ENCODE peak calls at places on chromosomes 12 and 14, in seven cellular contexts. O is PC-3, Z is GM23338, R is OCI-LY7, H is neural progenitor cell, V is HCT116, P is SK-N-SH. S is an unnamed sample.

GRCh38 chr12:80966001-80966400 is 28.3 kb upstream of the LIN7A start:
- DNase-seq in O (no peak), Z (peak), R (no peak), H (peak), V (no peak), P (no peak), S (no peak)

GRCh38 chr14:23695220-23695999 is 59.2 kb downstream of the DHRS2 start:
- DNase-seq in O (no peak), Z (peak), R (no peak), H (peak), V (no peak), P (peak), S (peak)

GRCh38 chr14:53470351-53471043 is 317.4 kb upstream of the DDHD1 start:
- DNase-seq in O (no peak), Z (no peak), R (no peak), H (no peak), V (no peak), P (no peak), S (no peak)

GRCh38 chr12:123085730-123086487 is 65.0 kb downstream of the PITPNM2 start:
- DNase-seq in O (peak), Z (no peak), R (no peak), H (no peak), V (peak), P (peak), S (no peak)

GRCh38 chr12:47835831-47836155 is 16.1 kb upstream of the HDAC7 start:
- DNase-seq in O (peak), Z (peak), R (peak), H (peak), V (no peak), P (no peak), S (no peak)

GRCh38 chr12:123497065-123497464 is 36.5 kb downstream of the RILPL1 start:
- DNase-seq in O (no peak), Z (no peak), R (no peak), H (no peak), V (no peak), P (no peak), S (no peak)

GRCh38 chr12:10354502-10354901 is 35.3 kb downstream of the KLRK1 start:
- DNase-seq in O (peak), Z (no peak), R (no peak), H (no peak), V (no peak), P (no peak), S (peak)

GRCh38 chr12:13288937-13289643 is 92.6 kb downstream of the EMP1 start:
- DNase-seq in O (no peak), Z (no peak), R (no peak), H (no peak), V (no peak), P (no peak), S (no peak)

GRCh38 chr14:99602054-99602787 is 1.8 kb downstream of the CCDC85C start:
- DNase-seq in O (peak), Z (no peak), R (no peak), H (peak), V (no peak), P (no peak), S (peak)

GRCh38 chr12:113796086-113796827 is 169.9 kb downstream of the RBM19 start:
- DNase-seq in O (no peak), Z (no peak), R (no peak), H (no peak), V (no peak), P (no peak), S (no peak)

GRCh38 chr12:15505616-15506015 is 183.3 kb downstream of the PTPRO start:
- DNase-seq in O (no peak), Z (no peak), R (no peak), H (no peak), V (no peak), P (no peak), S (no peak)

GRCh38 chr12:68113644-68114043 is 45.9 kb downstream of the IFNG start:
- DNase-seq in O (peak), Z (peak), R (peak), H (peak), V (peak), P (no peak), S (no peak)

GRCh38 chr12:120115692-120116442 is 686 bp downstream of the RAB35 start:
- DNase-seq in O (peak), Z (peak), R (peak), H (no peak), V (peak), P (no peak), S (peak)

GRCh38 chr14:22008766-22009165 is 335.1 kb upstream of the OR4E1 start:
- DNase-seq in O (no peak), Z (no peak), R (no peak), H (no peak), V (no peak), P (no peak), S (no peak)

GRCh38 chr12:110846615-110847566 is at the start of gene CCDC63:
- DNase-seq in O (peak), Z (peak), R (no peak), H (peak), V (peak), P (peak), S (peak)
- TF ChIP-seq CTCF in O (peak), Z (peak), R (no peak), H (peak), V (peak), P (peak), S (peak)

GRCh38 chr14:69644814-69645213 is 33.4 kb downstream of the SUSD6 start:
- DNase-seq in O (no peak), Z (no peak), R (no peak), H (no peak), V (no peak), P (no peak), S (no peak)

GRCh38 chr14:69647216-69647615 is 35.8 kb downstream of the SUSD6 start:
- DNase-seq in O (no peak), Z (no peak), R (no peak), H (no peak), V (no peak), P (no peak), S (no peak)

GRCh38 chr14:69640931-69641330 is 29.5 kb downstream of the SUSD6 start:
- DNase-seq in O (no peak), Z (no peak), R (no peak), H (no peak), V (no peak), P (no peak), S (no peak)

GRCh38 chr14:69648480-69649414 is 37.4 kb downstream of the SUSD6 start:
- DNase-seq in O (peak), Z (no peak), R (peak), H (no peak), V (no peak), P (no peak), S (peak)

DNA sequence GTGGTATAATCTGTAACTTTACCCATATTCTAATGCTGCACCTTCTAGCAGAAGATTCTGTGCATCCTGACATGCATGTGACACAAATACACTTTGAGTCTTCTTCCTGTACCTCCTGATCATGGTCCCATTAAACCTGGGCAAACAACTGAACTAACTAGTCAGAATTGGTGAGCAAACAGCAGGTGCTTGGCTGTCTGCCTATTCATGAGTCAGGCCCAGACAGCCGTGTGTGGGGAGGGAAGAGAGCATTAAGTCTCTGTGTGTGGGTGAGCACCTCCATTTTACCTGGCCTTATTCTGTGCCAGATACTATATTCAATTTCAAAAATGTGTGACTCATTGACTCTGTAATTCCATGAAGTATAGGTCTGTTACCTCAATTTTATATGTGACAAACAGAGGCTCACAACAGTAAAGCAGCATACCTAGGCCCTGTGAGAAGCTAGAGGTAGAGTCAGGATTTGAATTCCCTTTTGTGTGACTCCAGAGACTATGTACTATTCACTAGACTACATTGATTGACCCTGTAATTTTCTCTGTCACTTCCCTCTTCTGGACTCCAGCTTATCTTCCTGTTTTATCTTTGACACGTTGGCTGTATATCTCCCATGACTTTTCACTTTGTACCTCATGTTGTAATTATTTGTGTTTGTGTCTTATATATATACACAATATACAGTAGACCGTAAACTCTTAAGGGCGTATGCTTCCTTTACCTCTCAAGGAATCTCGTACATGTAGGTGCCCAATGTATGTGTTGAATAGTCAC is 32.2 kb downstream of the SUSD6 start:
- DNase-seq in O (peak), Z (no peak), R (no peak), H (no peak), V (peak), P (no peak), S (peak)
- TF ChIP-seq EZH2phosphoT487 in O (no peak), Z (no peak), R (no peak), H (no peak), V (no peak), P (no peak), S (no peak)

DNA sequence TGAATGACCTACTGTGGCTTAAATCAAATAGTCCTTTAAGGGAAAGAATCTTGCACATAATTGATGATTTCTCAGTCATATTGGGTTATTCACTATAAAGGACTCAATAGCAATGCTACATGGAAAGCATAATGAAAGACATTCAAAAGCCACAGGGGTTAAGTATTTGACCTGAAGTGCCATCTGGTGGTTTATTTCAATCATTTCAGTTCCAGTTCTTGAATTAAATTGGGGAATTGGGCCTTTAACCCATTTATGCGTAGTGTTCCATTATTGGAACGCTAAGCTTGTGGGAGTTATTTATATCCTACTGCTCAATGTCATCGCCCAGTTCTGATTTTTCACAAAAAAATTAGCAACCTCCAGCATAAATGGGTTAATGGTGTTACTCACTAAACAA is 41.3 kb upstream of the C12orf71 start:
- DNase-seq in O (peak), Z (peak), R (peak), H (peak), V (no peak), P (peak), S (no peak)
- TF ChIP-seq CTCF in O (peak), Z (peak), R (peak), H (peak), V (peak), P (peak), S (peak)

GRCh38 chr12:58925111-58925732 is 4.9 kb upstream of the LRIG3 start:
- DNase-seq in O (no peak), Z (no peak), R (no peak), H (no peak), V (no peak), P (no peak), S (peak)

GRCh38 chr12:58920956-58921861 is 905 bp upstream of the LRIG3 start:
- DNase-seq in O (no peak), Z (no peak), R (no peak), H (no peak), V (no peak), P (no peak), S (peak)

GRCh38 chr12:58923781-58924180 is 3.5 kb upstream of the LRIG3 start:
- DNase-seq in O (no peak), Z (no peak), R (no peak), H (no peak), V (no peak), P (no peak), S (no peak)

GRCh38 chr12:58924652-58925051 is 4.3 kb upstream of the LRIG3 start:
- DNase-seq in O (no peak), Z (no peak), R (no peak), H (no peak), V (no peak), P (no peak), S (no peak)

DNA sequence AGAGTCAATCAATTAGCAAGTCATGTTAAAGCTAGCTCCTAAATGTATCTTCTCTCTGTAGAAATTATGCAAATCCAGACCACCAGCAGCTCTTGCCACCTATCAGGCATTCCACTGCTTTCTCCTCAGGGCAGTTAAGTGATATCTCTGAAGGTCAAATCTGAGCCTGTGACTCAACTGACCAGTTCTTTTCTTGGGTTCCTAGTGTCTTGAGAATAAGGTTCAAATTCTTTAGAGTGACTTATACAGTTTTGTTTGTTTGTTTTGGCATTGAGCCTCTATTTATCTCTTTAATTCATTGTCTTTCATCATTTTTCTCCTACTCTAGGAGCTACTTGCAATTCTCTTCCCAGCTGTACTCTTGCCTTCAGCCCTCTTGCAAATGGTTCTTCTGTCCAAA is 2.5 kb upstream of the LRIG3 start:
- DNase-seq in O (peak), Z (no peak), R (no peak), H (no peak), V (no peak), P (no peak), S (no peak)
- TF ChIP-seq EZH2phosphoT487 in O (no peak), Z (no peak), R (no peak), H (no peak), V (no peak), P (no peak), S (no peak)

GRCh38 chr12:102543494-102543893 is 63.1 kb upstream of the IGF1 start:
- DNase-seq in O (no peak), Z (peak), R (no peak), H (no peak), V (no peak), P (no peak), S (no peak)
- TF ChIP-seq CTCF in O (no peak), Z (peak), R (peak), H (peak), V (peak), P (peak), S (no peak)

GRCh38 chr14:34692348-34692747 is 22.0 kb downstream of the CFL2 start:
- DNase-seq in O (no peak), Z (no peak), R (no peak), H (no peak), V (no peak), P (no peak), S (no peak)
- TF ChIP-seq EZH2phosphoT487 in O (no peak), Z (no peak), R (no peak), H (no peak), V (no peak), P (no peak), S (no peak)

GRCh38 chr12:2640281-2640680 is 154.5 kb upstream of the FKBP4 start:
- DNase-seq in O (no peak), Z (no peak), R (no peak), H (no peak), V (no peak), P (no peak), S (no peak)

GRCh38 chr12:2641761-2642160 is 153.0 kb upstream of the FKBP4 start:
- DNase-seq in O (no peak), Z (no peak), R (no peak), H (no peak), V (no peak), P (no peak), S (no peak)

GRCh38 chr12:2642176-2642892 is 152.4 kb upstream of the FKBP4 start:
- DNase-seq in O (no peak), Z (no peak), R (no peak), H (no peak), V (no peak), P (no peak), S (no peak)

GRCh38 chr12:2640709-2641108 is 154.1 kb upstream of the FKBP4 start:
- DNase-seq in O (peak), Z (no peak), R (no peak), H (peak), V (peak), P (no peak), S (peak)

GRCh38 chr12:2641209-2641608 is 153.6 kb upstream of the FKBP4 start:
- DNase-seq in O (peak), Z (peak), R (no peak), H (peak), V (peak), P (no peak), S (peak)
- TF ChIP-seq CTCF in O (peak), Z (peak), R (peak), H (peak), V (peak), P (peak), S (peak)

DNA sequence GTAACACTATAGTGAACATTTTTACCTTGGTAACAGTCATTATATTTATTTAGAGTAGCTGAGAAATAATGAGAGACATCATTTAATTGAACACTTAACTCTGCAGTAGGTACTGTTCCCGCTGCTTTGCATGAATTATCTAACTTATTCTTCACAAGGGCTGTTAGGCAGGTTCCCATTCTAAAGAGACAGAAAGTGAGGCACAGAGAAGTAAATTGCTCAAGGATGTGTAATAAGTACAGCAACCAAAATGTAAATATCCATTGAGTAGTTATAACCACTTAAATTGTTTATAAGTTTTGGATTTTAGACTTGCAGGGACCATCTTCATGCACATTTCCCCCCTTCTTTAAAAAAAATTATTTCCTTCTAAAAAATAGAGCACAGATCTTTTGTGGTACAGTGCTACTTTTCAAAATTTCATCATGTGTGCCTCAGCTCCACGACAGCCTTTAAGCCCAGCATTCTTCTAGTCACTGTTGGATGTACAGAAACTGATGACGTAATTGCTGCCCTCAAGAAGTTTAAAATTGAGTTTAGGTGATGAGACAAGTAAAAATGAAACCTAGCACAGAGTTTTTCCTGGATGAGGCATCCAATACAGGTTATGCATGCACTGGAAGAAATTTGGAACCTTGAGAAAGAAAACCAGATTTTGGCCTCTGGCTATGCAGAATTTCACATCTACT is 6.0 kb upstream of the MANSC4 start:
- DNase-seq in O (peak), Z (no peak), R (no peak), H (no peak), V (no peak), P (no peak), S (no peak)
- TF ChIP-seq EZH2phosphoT487 in O (no peak), Z (no peak), R (no peak), H (no peak), V (no peak), P (no peak), S (no peak)

S was measured in hepatocyte.